ENCODE peak calls at places on chromosomes 16 and 17, in seven cellular contexts. Q is ELR; E is activated naive CD4-positive, alpha-beta T cell treated with anti-CD3 and anti-CD28 coated beads, Interleukin-2, amount 50 U/mL, for 72 hours; J is KG1; U is NCI-H1092; A is T-helper 1 cell; X is HT-29. Y is an unnamed sample.

GRCh38 chr16:73966851-73967250 is 329.8 kb upstream of the PSMD7 start:
- DNase-seq in Q (no peak), U (no peak), E (no peak), X (no peak), J (no peak), A (no peak), Y (no peak)

GRCh38 chr16:67144943-67145342 is 5.9 kb downstream of the B3GNT9 start:
- DNase-seq in A (no peak), X (no peak), E (no peak), U (no peak), Q (no peak), J (no peak), Y (no peak)

GRCh38 chr16:49745434-49745833 is 110.5 kb downstream of the ZNF423 start:
- DNase-seq in E (no peak), Q (no peak), U (no peak), J (no peak), X (no peak), A (no peak), Y (no peak)

GRCh38 chr16:35750157-35750689 is 2290.8 kb downstream of the TP53TG3F start:
- DNase-seq in X (no peak), A (no peak), J (no peak), U (no peak), E (no peak), Q (no peak), Y (no peak)

GRCh38 chr16:84119368-84119767 is 2.6 kb upstream of the MBTPS1 start:
- DNase-seq in A (no peak), X (no peak), Q (no peak), J (no peak), U (no peak), E (no peak), Y (no peak)

GRCh38 chr17:64648234-64648633 is 13.9 kb downstream of the SMURF2 start:
- DNase-seq in J (no peak), E (no peak), U (no peak), X (no peak), Q (no peak), A (no peak), Y (no peak)

GRCh38 chr16:4415538-4416199 is 727 bp downstream of the CORO7 start:
- DNase-seq in A (peak), X (peak), J (peak), Q (peak), E (peak), U (no peak), Y (peak)

GRCh38 chr16:84687715-84688114 is 12.1 kb upstream of the USP10 start:
- DNase-seq in E (no peak), U (no peak), X (no peak), J (no peak), A (no peak), Q (peak), Y (peak)

GRCh38 chr16:21283521-21284289 is 5.6 kb upstream of the CRYM start:
- DNase-seq in E (no peak), J (no peak), X (no peak), Q (peak), A (no peak), U (peak), Y (no peak)

GRCh38 chr17:8944083-8944482 is 21.4 kb downstream of the PIK3R5 start:
- DNase-seq in J (no peak), E (no peak), A (no peak), Q (no peak), X (no peak), U (no peak), Y (no peak)

GRCh38 chr17:67223924-67224323 is 21.1 kb downstream of the HELZ start:
- DNase-seq in U (no peak), A (no peak), X (peak), Q (no peak), E (peak), J (no peak), Y (no peak)

GRCh38 chr17:37844158-37844976 is 79.8 kb upstream of the TBC1D3K start:
- DNase-seq in Q (peak), E (peak), J (no peak), A (peak), X (peak), U (no peak), Y (peak)

GRCh38 chr17:5584383-5584951 is at the start of gene NLRP1:
- DNase-seq in J (peak), X (peak), Q (peak), A (peak), U (no peak), E (peak), Y (peak)

GRCh38 chr17:67433248-67433924 is 56.3 kb downstream of the PITPNC1 start:
- DNase-seq in J (no peak), U (no peak), X (no peak), E (no peak), A (no peak), Q (no peak), Y (no peak)

GRCh38 chr16:8905168-8905762 is 23.1 kb downstream of the LITAFD start:
- DNase-seq in A (no peak), J (no peak), E (no peak), U (no peak), X (peak), Q (peak), Y (no peak)

GRCh38 chr16:71276589-71277334 is 12.4 kb downstream of the CMTR2 start:
- DNase-seq in A (no peak), Q (no peak), J (no peak), X (no peak), E (no peak), U (no peak), Y (no peak)

GRCh38 chr17:4436846-4437245 is 3.1 kb downstream of the SPNS3 start:
- DNase-seq in E (no peak), U (no peak), X (no peak), A (no peak), Q (no peak), J (no peak), Y (peak)

GRCh38 chr16:65069766-65070165 is 52.1 kb downstream of the CDH11 start:
- DNase-seq in U (no peak), J (no peak), E (no peak), X (no peak), Q (no peak), A (no peak), Y (no peak)

GRCh38 chr16:51148674-51149228 is 2.3 kb downstream of the SALL1 start:
- DNase-seq in A (no peak), U (no peak), E (no peak), Q (no peak), J (no peak), X (no peak), Y (no peak)

GRCh38 chr17:68424188-68424587 is 33.1 kb downstream of the WIPI1 start:
- DNase-seq in Q (no peak), J (no peak), A (no peak), X (no peak), U (no peak), E (no peak), Y (no peak)

GRCh38 chr16:27676807-27677206 is 126.9 kb downstream of the KATNIP start:
- DNase-seq in A (no peak), X (no peak), Q (peak), J (no peak), U (no peak), E (no peak), Y (no peak)

GRCh38 chr16:79525132-79525531 is 75.4 kb downstream of the MAF start:
- DNase-seq in Q (no peak), E (no peak), A (no peak), J (no peak), U (no peak), X (no peak), Y (no peak)

GRCh38 chr16:71351558-71351901 is 7.0 kb upstream of the CALB2 start:
- DNase-seq in J (no peak), X (no peak), A (no peak), Q (no peak), E (no peak), U (no peak), Y (no peak)

GRCh38 chr16:12462690-12463646 is 340.7 kb downstream of the CPPED1 start:
- DNase-seq in X (no peak), J (no peak), Q (peak), U (no peak), A (no peak), E (no peak), Y (no peak)

GRCh38 chr16:28974007-28974436 is 556 bp upstream of the SPNS1 start:
- DNase-seq in Q (peak), E (no peak), X (peak), U (peak), J (no peak), A (no peak), Y (peak)

GRCh38 chr16:22098538-22099255 is 6.4 kb downstream of the VWA3A start:
- DNase-seq in E (no peak), U (peak), X (peak), J (peak), Q (peak), A (no peak), Y (no peak)

GRCh38 chr16:84054271-84054670 is 11.7 kb upstream of the SLC38A8 start:
- DNase-seq in E (peak), U (no peak), Q (no peak), J (no peak), A (no peak), X (no peak), Y (no peak)

GRCh38 chr16:17080105-17080504 is 390.7 kb downstream of the XYLT1 start:
- DNase-seq in X (no peak), E (no peak), J (no peak), Q (no peak), A (no peak), U (no peak), Y (no peak)

GRCh38 chr17:41666336-41666680 is 22.4 kb upstream of the EIF1 start:
- DNase-seq in A (peak), E (peak), U (peak), X (no peak), Q (peak), J (no peak), Y (no peak)

GRCh38 chr16:77782694-77783093 is 5.7 kb upstream of the VAT1L start:
- DNase-seq in X (no peak), Q (no peak), J (no peak), A (no peak), E (no peak), U (no peak), Y (no peak)

GRCh38 chr17:74296548-74296936 is 22.5 kb downstream of the DNAI2 start:
- DNase-seq in U (peak), J (no peak), Q (peak), X (peak), E (no peak), A (no peak), Y (peak)

GRCh38 chr17:10745231-10745630 is 15.4 kb upstream of the TMEM220 start:
- DNase-seq in Q (no peak), U (no peak), J (no peak), A (no peak), E (no peak), X (no peak), Y (no peak)

GRCh38 chr17:9239821-9240658 is 218.7 kb downstream of the NTN1 start:
- DNase-seq in J (no peak), U (no peak), A (peak), E (peak), Q (peak), X (peak), Y (no peak)

GRCh38 chr16:7548796-7549318 is 216.2 kb downstream of the RBFOX1 start:
- DNase-seq in A (no peak), X (no peak), U (no peak), E (no peak), J (no peak), Q (no peak), Y (no peak)

GRCh38 chr17:80596760-80597608 is 52.3 kb downstream of the RPTOR start:
- DNase-seq in U (no peak), J (no peak), E (no peak), Q (peak), X (no peak), A (no peak), Y (no peak)

GRCh38 chr17:5516060-5516792 is 29.9 kb downstream of the MIS12 start:
- DNase-seq in U (no peak), A (no peak), E (no peak), J (no peak), X (no peak), Q (peak), Y (no peak)

GRCh38 chr16:51390877-51391276 is 239.8 kb upstream of the SALL1 start:
- DNase-seq in A (no peak), Q (no peak), X (no peak), U (no peak), E (no peak), J (no peak), Y (no peak)